ENCODE peak calls at places on chromosome 20, in seven cellular contexts. G is H9; X is skeletal muscle cell; M is stimulated activated CD4-positive, alpha-beta T cell treated with anti-CD3 and anti-CD28 coated beads, TNF-alpha, amount 100 ng/mL, for 48 hours; B is activated naive CD4-positive, alpha-beta T cell treated with anti-CD3 and anti-CD28 coated beads, Interleukin-2, amount 10 ng/mL, durations not matched to agents 7 days and 5 days; T is AG08395; C is NCI-H446. P is an unnamed sample.

GRCh38 chr20:48904566-48905321 is 16.8 kb upstream of the ARFGEF2 start:
- DNase-seq in G (peak), X (peak), M (peak), B (peak), T (peak), C (peak), P (peak)

GRCh38 chr20:32012159-32012682 is 2.0 kb downstream of the CCM2L start:
- DNase-seq in G (no peak), X (no peak), M (no peak), B (no peak), T (no peak), C (no peak), P (no peak)

GRCh38 chr20:35561268-35561667 is 19.4 kb downstream of the ERGIC3 start:
- DNase-seq in G (peak), X (no peak), M (no peak), B (peak), T (peak), C (peak), P (peak)

GRCh38 chr20:51960004-51960403 is 157.7 kb upstream of the SALL4 start:
- DNase-seq in G (no peak), X (no peak), M (no peak), B (no peak), T (no peak), C (no peak), P (no peak)

GRCh38 chr20:57243480-57244220 is 22.8 kb downstream of the BMP7 start:
- DNase-seq in G (no peak), X (no peak), M (no peak), B (no peak), T (no peak), C (no peak), P (no peak)

GRCh38 chr20:4956200-4956810 is 45.0 kb downstream of the SLC23A2 start:
- DNase-seq in G (no peak), X (no peak), M (no peak), B (no peak), T (peak), C (peak), P (peak)

GRCh38 chr20:4814696-4815252 is 93.1 kb downstream of the PRND start:
- DNase-seq in G (no peak), X (no peak), M (peak), B (peak), T (no peak), C (no peak), P (no peak)

GRCh38 chr20:54668271-54669053 is 193.1 kb downstream of the DOK5 start:
- DNase-seq in G (peak), X (no peak), M (peak), B (peak), T (peak), C (peak), P (no peak)

GRCh38 chr20:60057123-60057865 is 99.1 kb downstream of the CDH26 start:
- DNase-seq in G (peak), X (peak), M (peak), B (peak), T (peak), C (peak), P (peak)